ENCODE peak calls at places on chromosomes 6 and 20, in nine cellular contexts. G is fibroblast of the conjunctiva; M is H7; B is AG20443; W is T1000; C is putamen; R is stimulated activated CD8-positive, alpha-beta memory T cell treated with anti-CD3 and anti-CD28 coated beads, Interleukin-2, amount 100 ng/mL, for 1 hour; H is fibroblast of lung; D is omental fat pad. A is an unnamed sample.

GRCh38 chr20:1307571-1307971 is 21.4 kb downstream of the SDCBP2 start:
- DNase-seq in G (no peak), M (no peak), B (no peak), W (no peak), C (no peak), R (no peak), H (no peak), D (no peak), A (no peak)

GRCh38 chr20:24584538-24585356 is 115.3 kb downstream of the SYNDIG1 start:
- DNase-seq in G (peak), M (no peak), B (peak), W (no peak), C (no peak), R (no peak), H (peak), D (no peak), A (no peak)

GRCh38 chr6:119974430-119975159 is 625.0 kb upstream of the MAN1A1 start:
- DNase-seq in G (no peak), M (no peak), B (no peak), W (no peak), C (no peak), R (no peak), H (no peak), D (no peak), A (no peak)

GRCh38 chr6:43856005-43856765 is 86.2 kb downstream of the VEGFA start:
- DNase-seq in G (no peak), M (peak), B (peak), W (no peak), C (no peak), R (no peak), H (peak), D (no peak), A (no peak)

GRCh38 chr6:34226731-34227586 is 9.7 kb upstream of the HMGA1 start:
- DNase-seq in G (no peak), M (peak), B (no peak), W (no peak), C (no peak), R (no peak), H (no peak), D (no peak), A (no peak)

GRCh38 chr6:132731086-132731485 is 17.2 kb upstream of the VNN1 start:
- DNase-seq in G (no peak), M (no peak), B (no peak), W (no peak), C (no peak), R (no peak), H (peak), D (no peak), A (no peak)

GRCh38 chr6:106694343-106694742 is 65.0 kb downstream of the QRSL1 start:
- DNase-seq in G (no peak), M (no peak), B (no peak), W (no peak), C (no peak), R (no peak), H (no peak), D (no peak), A (no peak)

GRCh38 chr6:17490724-17491123 is 97.3 kb downstream of the CAP2 start:
- DNase-seq in G (no peak), M (no peak), B (no peak), W (no peak), C (no peak), R (no peak), H (peak), D (no peak), A (no peak)

GRCh38 chr20:24953204-24953565 is 4.1 kb downstream of the CST7 start:
- DNase-seq in G (no peak), M (peak), B (no peak), W (no peak), C (no peak), R (no peak), H (no peak), D (no peak), A (no peak)

GRCh38 chr20:38186788-38187221 is 21.7 kb upstream of the TGM2 start:
- DNase-seq in G (no peak), M (no peak), B (no peak), W (no peak), C (no peak), R (no peak), H (no peak), D (no peak), A (no peak)

GRCh38 chr6:44049989-44050871 is 77.0 kb downstream of the MRPL14 start:
- DNase-seq in G (no peak), M (no peak), B (no peak), W (no peak), C (no peak), R (no peak), H (peak), D (no peak), A (no peak)

GRCh38 chr20:57414867-57415592 is 23.8 kb downstream of the RBM38 start:
- DNase-seq in G (no peak), M (no peak), B (peak), W (peak), C (no peak), R (no peak), H (peak), D (no peak), A (no peak)

GRCh38 chr6:73514746-73515110 is 6.1 kb downstream of the EEF1A1 start:
- DNase-seq in G (no peak), M (no peak), B (no peak), W (no peak), C (no peak), R (no peak), H (peak), D (no peak), A (no peak)

GRCh38 chr6:101069191-101069795 is 188.2 kb upstream of the ASCC3 start:
- DNase-seq in G (no peak), M (no peak), B (no peak), W (no peak), C (no peak), R (no peak), H (no peak), D (no peak), A (no peak)

GRCh38 chr20:32442630-32443029 is 84.5 kb downstream of the ASXL1 start:
- DNase-seq in G (no peak), M (peak), B (no peak), W (no peak), C (no peak), R (no peak), H (no peak), D (no peak), A (no peak)

GRCh38 chr6:170274713-170275560 is 15.9 kb downstream of the DLL1 start:
- DNase-seq in G (no peak), M (no peak), B (no peak), W (no peak), C (no peak), R (no peak), H (no peak), D (no peak), A (no peak)

GRCh38 chr6:169454204-169454871 is 200.7 kb upstream of the THBS2 start:
- DNase-seq in G (peak), M (no peak), B (peak), W (no peak), C (no peak), R (no peak), H (peak), D (no peak), A (no peak)

GRCh38 chr20:56359212-56360132 is 698 bp downstream of the FAM210B start:
- DNase-seq in G (peak), M (peak), B (peak), W (peak), C (peak), R (no peak), H (peak), D (no peak), A (no peak)

GRCh38 chr20:37308098-37309050 is 18.9 kb downstream of the MANBAL start:
- DNase-seq in G (no peak), M (no peak), B (no peak), W (no peak), C (no peak), R (no peak), H (no peak), D (no peak), A (no peak)

GRCh38 chr6:41712651-41713103 is 22.7 kb downstream of the TFEB start:
- DNase-seq in G (no peak), M (peak), B (no peak), W (no peak), C (peak), R (no peak), H (peak), D (no peak), A (no peak)

GRCh38 chr6:143673638-143674037 is 4.1 kb upstream of the PHACTR2 start:
- DNase-seq in G (no peak), M (peak), B (peak), W (no peak), C (no peak), R (no peak), H (no peak), D (no peak), A (no peak)